ENCODE peak calls at places on chromosome 4, in five cellular contexts. X is right lobe of liver; B is activated CD4-positive, alpha-beta T cell treated with anti-CD3 and anti-CD28 coated beads, Interleukin-2, amount 50 U/mL, for 24 hours; E is HFFc6; O is anterior cingulate cortex. A is an unnamed sample.

GRCh38 chr4:57065730-57066482 is 44.3 kb downstream of the IGFBP7 start:
- DNase-seq in X (no peak), B (no peak), E (peak), O (no peak), A (no peak)

GRCh38 chr4:55345980-55346850 is at the start of gene SRD5A3:
- DNase-seq in X (peak), B (peak), E (peak), O (peak), A (peak)

GRCh38 chr4:78244691-78245485 is 187.8 kb downstream of the FRAS1 start:
- DNase-seq in X (no peak), B (no peak), E (peak), O (no peak), A (no peak)

GRCh38 chr4:105631818-105632400 is 76.6 kb downstream of the INTS12 start:
- DNase-seq in X (no peak), B (no peak), E (no peak), O (no peak), A (no peak)

GRCh38 chr4:94741304-94741703 is 16.5 kb upstream of the BMPR1B start:
- DNase-seq in X (no peak), B (no peak), E (no peak), O (no peak), A (no peak)

GRCh38 chr4:150164055-150164454 is 85.8 kb downstream of the DCLK2 start:
- DNase-seq in X (no peak), B (no peak), E (no peak), O (no peak), A (no peak)

GRCh38 chr4:152956650-152957436 is 20.7 kb downstream of the FHDC1 start:
- DNase-seq in X (no peak), B (no peak), E (peak), O (no peak), A (no peak)

GRCh38 chr4:87679449-87680169 is 29.5 kb downstream of the DMP1 start:
- DNase-seq in X (no peak), B (no peak), E (peak), O (peak), A (peak)

GRCh38 chr4:150962245-150962644 is 52.8 kb downstream of the LRBA start:
- DNase-seq in X (no peak), B (no peak), E (no peak), O (no peak), A (no peak)

GRCh38 chr4:2428496-2429213 is 9.9 kb downstream of the CFAP99 start:
- DNase-seq in X (no peak), B (no peak), E (no peak), O (no peak), A (no peak)

GRCh38 chr4:95778666-95779065 is 61.2 kb upstream of the PDHA2 start:
- DNase-seq in X (no peak), B (no peak), E (no peak), O (no peak), A (no peak)

GRCh38 chr4:145823743-145824142 is 114.9 kb downstream of the ZNF827 start:
- DNase-seq in X (no peak), B (no peak), E (no peak), O (no peak), A (no peak)

GRCh38 chr4:76430519-76431388 is 4.3 kb upstream of the SHROOM3 start:
- DNase-seq in X (no peak), B (no peak), E (peak), O (no peak), A (peak)

GRCh38 chr4:183797041-183797444 is 108.1 kb upstream of the STOX2 start:
- DNase-seq in X (peak), B (no peak), E (no peak), O (no peak), A (no peak)

GRCh38 chr4:40621229-40621591 is 8.5 kb downstream of the RBM47 start:
- DNase-seq in X (no peak), B (no peak), E (no peak), O (no peak), A (no peak)

GRCh38 chr4:113869743-113870375 is 108.3 kb upstream of the CAMK2D start:
- DNase-seq in X (no peak), B (no peak), E (peak), O (no peak), A (no peak)

GRCh38 chr4:34633216-34633615 is 1611.1 kb downstream of the ARAP2 start:
- DNase-seq in X (no peak), B (no peak), E (no peak), O (no peak), A (no peak)

GRCh38 chr4:185019451-185020292 is 1.4 kb downstream of the HELT start:
- DNase-seq in X (no peak), B (no peak), E (no peak), O (no peak), A (no peak)

GRCh38 chr4:184649971-184650855 is 675 bp downstream of the PRIMPOL start:
- DNase-seq in X (no peak), B (no peak), E (peak), O (no peak), A (peak)

GRCh38 chr4:173505924-173506779 is 23.9 kb downstream of the HAND2 start:
- DNase-seq in X (no peak), B (no peak), E (peak), O (peak), A (peak)

GRCh38 chr4:66741081-66741480 is 804.2 kb downstream of the CENPC start:
- DNase-seq in X (no peak), B (no peak), E (no peak), O (no peak), A (no peak)

GRCh38 chr4:159966741-159967140 is 863.9 kb downstream of the RAPGEF2 start:
- DNase-seq in X (no peak), B (no peak), E (no peak), O (no peak), A (no peak)

GRCh38 chr4:87089368-87089767 is 131.1 kb downstream of the KLHL8 start:
- DNase-seq in X (no peak), B (no peak), E (no peak), O (no peak), A (no peak)

GRCh38 chr4:3065551-3065950 is 8.8 kb downstream of the HTT-AS start:
- DNase-seq in X (no peak), B (no peak), E (no peak), O (no peak), A (no peak)

GRCh38 chr4:99403380-99404194 is 31.6 kb downstream of the ADH7 start:
- DNase-seq in X (no peak), B (no peak), E (no peak), O (no peak), A (no peak)

GRCh38 chr4:76993787-76994641 is 44.5 kb downstream of the SEPTIN11 start:
- DNase-seq in X (no peak), B (peak), E (no peak), O (no peak), A (no peak)

GRCh38 chr4:109046549-109047171 is 255.8 kb downstream of the COL25A1 start:
- DNase-seq in X (no peak), B (no peak), E (peak), O (no peak), A (no peak)

GRCh38 chr4:139656614-139657486 is 8.8 kb upstream of the MGST2 start:
- DNase-seq in X (peak), B (no peak), E (peak), O (peak), A (peak)

GRCh38 chr4:78069859-78070258 is 12.7 kb downstream of the FRAS1 start:
- DNase-seq in X (no peak), B (no peak), E (no peak), O (no peak), A (no peak)

A was measured in midbrain.